ENCODE peak calls at places on chromosomes 3 and 15, in nine cellular contexts. One of them, this sample, is unnamed.

GRCh38 chr3:197847866-197848401 is 56.9 kb downstream of the LRCH3 start:
- DNase-seq in cardiac fibroblast: no peak
- DNase-seq in BE2C: no peak
- DNase-seq in HCT116: no peak
- DNase-seq in psoas muscle: no peak
- DNase-seq in GM13976: peak
- DNase-seq in heart left ventricle: no peak
- DNase-seq in tibial nerve: no peak
- DNase-seq in posterior cingulate gyrus: no peak
- DNase-seq in this sample: no peak

GRCh38 chr3:49701388-49702077 is 12.2 kb downstream of the RNF123 start:
- DNase-seq in cardiac fibroblast: no peak
- DNase-seq in BE2C: no peak
- DNase-seq in HCT116: no peak
- DNase-seq in psoas muscle: no peak
- DNase-seq in GM13976: no peak
- DNase-seq in heart left ventricle: no peak
- DNase-seq in tibial nerve: no peak
- DNase-seq in posterior cingulate gyrus: no peak
- DNase-seq in this sample: no peak

GRCh38 chr3:48695113-48695753 is 9.5 kb upstream of the NCKIPSD start:
- DNase-seq in cardiac fibroblast: peak
- DNase-seq in BE2C: no peak
- DNase-seq in HCT116: no peak
- DNase-seq in psoas muscle: peak
- DNase-seq in GM13976: no peak
- DNase-seq in heart left ventricle: peak
- DNase-seq in tibial nerve: peak
- DNase-seq in posterior cingulate gyrus: peak
- DNase-seq in this sample: no peak

GRCh38 chr3:133384331-133385027 is 15.4 kb upstream of the BFSP2 start:
- DNase-seq in cardiac fibroblast: peak
- DNase-seq in BE2C: peak
- DNase-seq in HCT116: peak
- DNase-seq in psoas muscle: peak
- DNase-seq in GM13976: peak
- DNase-seq in heart left ventricle: peak
- DNase-seq in tibial nerve: peak
- DNase-seq in posterior cingulate gyrus: peak
- DNase-seq in this sample: peak

GRCh38 chr3:129226374-129226773 is 23.0 kb upstream of the COPG1 start:
- DNase-seq in cardiac fibroblast: peak
- DNase-seq in BE2C: peak
- DNase-seq in HCT116: peak
- DNase-seq in psoas muscle: peak
- DNase-seq in GM13976: no peak
- DNase-seq in heart left ventricle: peak
- DNase-seq in tibial nerve: peak
- DNase-seq in posterior cingulate gyrus: peak
- DNase-seq in this sample: no peak

GRCh38 chr15:79978694-79979519 is 7.9 kb upstream of the BCL2A1 start:
- DNase-seq in cardiac fibroblast: peak
- DNase-seq in BE2C: no peak
- DNase-seq in HCT116: no peak
- DNase-seq in psoas muscle: no peak
- DNase-seq in GM13976: peak
- DNase-seq in heart left ventricle: no peak
- DNase-seq in tibial nerve: peak
- DNase-seq in posterior cingulate gyrus: no peak
- DNase-seq in this sample: no peak

GRCh38 chr3:153111056-153111455 is 51.0 kb upstream of the RAP2B start:
- DNase-seq in cardiac fibroblast: no peak
- DNase-seq in BE2C: no peak
- DNase-seq in HCT116: no peak
- DNase-seq in psoas muscle: no peak
- DNase-seq in GM13976: no peak
- DNase-seq in heart left ventricle: no peak
- DNase-seq in tibial nerve: no peak
- DNase-seq in posterior cingulate gyrus: no peak
- DNase-seq in this sample: no peak

GRCh38 chr15:97875513-97876285 is 84.8 kb upstream of the ARRDC4 start:
- DNase-seq in cardiac fibroblast: no peak
- DNase-seq in BE2C: no peak
- DNase-seq in HCT116: peak
- DNase-seq in psoas muscle: no peak
- DNase-seq in GM13976: no peak
- DNase-seq in heart left ventricle: peak
- DNase-seq in tibial nerve: no peak
- DNase-seq in posterior cingulate gyrus: no peak
- DNase-seq in this sample: no peak

GRCh38 chr3:123346726-123347125 is 102.2 kb downstream of the ADCY5 start:
- DNase-seq in cardiac fibroblast: peak
- DNase-seq in BE2C: no peak
- DNase-seq in HCT116: no peak
- DNase-seq in psoas muscle: no peak
- DNase-seq in GM13976: no peak
- DNase-seq in heart left ventricle: peak
- DNase-seq in tibial nerve: no peak
- DNase-seq in posterior cingulate gyrus: peak
- DNase-seq in this sample: no peak

GRCh38 chr3:98779936-98780335 is 16.8 kb downstream of the ST3GAL6 start:
- DNase-seq in cardiac fibroblast: peak
- DNase-seq in BE2C: no peak
- DNase-seq in HCT116: no peak
- DNase-seq in psoas muscle: no peak
- DNase-seq in GM13976: no peak
- DNase-seq in heart left ventricle: no peak
- DNase-seq in tibial nerve: no peak
- DNase-seq in posterior cingulate gyrus: no peak
- DNase-seq in this sample: no peak

This sample was measured in nucleus accumbens.